ENCODE peak calls at places on chromosome 9, in six cellular contexts. One of them, this sample, is unnamed. For H3K36me3, the result is how much of the 10 kb centered on the place peaks cover.

GRCh38 chr9:86413966-86414880 is 60.0 kb upstream of the TUT7 start:
- DNase-seq in cardiac muscle cell: peak
- DNase-seq in mammary epithelial cell: no peak
- DNase-seq in upper lobe of right lung: no peak
- DNase-seq in breast epithelium: no peak
- DNase-seq in iPS DF 6.9: no peak
- DNase-seq in this sample: no peak

GRCh38 chr9:69759478-69760277 is at the start of gene PTAR1:
- DNase-seq in cardiac muscle cell: peak
- DNase-seq in mammary epithelial cell: peak
- DNase-seq in upper lobe of right lung: peak
- DNase-seq in breast epithelium: peak
- DNase-seq in iPS DF 6.9: peak
- DNase-seq in this sample: peak

GRCh38 chr9:99300603-99301002 is 78.5 kb downstream of the SEC61B start:
- DNase-seq in cardiac muscle cell: no peak
- DNase-seq in mammary epithelial cell: no peak
- DNase-seq in upper lobe of right lung: no peak
- DNase-seq in breast epithelium: no peak
- DNase-seq in iPS DF 6.9: no peak
- DNase-seq in this sample: no peak

GRCh38 chr9:96293481-96293880 is 8.5 kb downstream of the HSD17B3 start:
- DNase-seq in cardiac muscle cell: no peak
- DNase-seq in mammary epithelial cell: peak
- DNase-seq in upper lobe of right lung: no peak
- DNase-seq in breast epithelium: no peak
- DNase-seq in iPS DF 6.9: no peak
- DNase-seq in this sample: no peak

GRCh38 chr9:100602302-100602930 is 24.5 kb downstream of the CAVIN4 start:
- DNase-seq in cardiac muscle cell: peak
- DNase-seq in mammary epithelial cell: peak
- DNase-seq in upper lobe of right lung: no peak
- DNase-seq in breast epithelium: no peak
- DNase-seq in iPS DF 6.9: peak
- DNase-seq in this sample: no peak

GRCh38 chr9:132752877-132753592 is 82.8 kb downstream of the GTF3C4 start:
- DNase-seq in cardiac muscle cell: no peak
- DNase-seq in mammary epithelial cell: no peak
- DNase-seq in upper lobe of right lung: peak
- DNase-seq in breast epithelium: no peak
- DNase-seq in iPS DF 6.9: no peak
- DNase-seq in this sample: no peak

GRCh38 chr9:126678989-126679388 is 65.3 kb downstream of the LMX1B start:
- DNase-seq in cardiac muscle cell: no peak
- DNase-seq in mammary epithelial cell: no peak
- DNase-seq in upper lobe of right lung: no peak
- DNase-seq in breast epithelium: no peak
- DNase-seq in iPS DF 6.9: no peak
- DNase-seq in this sample: no peak

GRCh38 chr9:30673132-30673531 is 1711.3 kb upstream of the ACO1 start:
- DNase-seq in cardiac muscle cell: no peak
- DNase-seq in mammary epithelial cell: peak
- DNase-seq in upper lobe of right lung: no peak
- DNase-seq in breast epithelium: no peak
- DNase-seq in iPS DF 6.9: no peak
- DNase-seq in this sample: no peak

GRCh38 chr9:100309992-100310391 is 42.8 kb downstream of the TEX10 start:
- DNase-seq in cardiac muscle cell: no peak
- DNase-seq in mammary epithelial cell: no peak
- DNase-seq in upper lobe of right lung: no peak
- DNase-seq in breast epithelium: no peak
- DNase-seq in iPS DF 6.9: no peak
- DNase-seq in this sample: peak

GRCh38 chr9:134738869-134739659 is 97.5 kb downstream of the COL5A1 start:
- DNase-seq in cardiac muscle cell: peak
- DNase-seq in mammary epithelial cell: peak
- DNase-seq in upper lobe of right lung: peak
- DNase-seq in breast epithelium: peak
- DNase-seq in iPS DF 6.9: peak
- DNase-seq in this sample: no peak

GRCh38 chr9:87831159-87831558 is 51.5 kb upstream of the SPATA31E1 start:
- DNase-seq in cardiac muscle cell: no peak
- DNase-seq in mammary epithelial cell: no peak
- DNase-seq in upper lobe of right lung: no peak
- DNase-seq in breast epithelium: no peak
- DNase-seq in iPS DF 6.9: no peak
- DNase-seq in this sample: no peak

GRCh38 chr9:14238044-14238443 is 75.9 kb downstream of the NFIB start:
- DNase-seq in cardiac muscle cell: peak
- DNase-seq in mammary epithelial cell: peak
- DNase-seq in upper lobe of right lung: no peak
- DNase-seq in breast epithelium: no peak
- DNase-seq in iPS DF 6.9: no peak
- DNase-seq in this sample: no peak

GRCh38 chr9:27124151-27124550 is 15.1 kb downstream of the TEK start:
- DNase-seq in cardiac muscle cell: no peak
- DNase-seq in mammary epithelial cell: no peak
- DNase-seq in upper lobe of right lung: no peak
- DNase-seq in breast epithelium: no peak
- DNase-seq in iPS DF 6.9: no peak
- DNase-seq in this sample: no peak

GRCh38 chr9:81557957-81558791 is 131.2 kb downstream of the TLE1 start:
- DNase-seq in cardiac muscle cell: no peak
- DNase-seq in mammary epithelial cell: peak
- DNase-seq in upper lobe of right lung: no peak
- DNase-seq in breast epithelium: no peak
- DNase-seq in iPS DF 6.9: no peak
- DNase-seq in this sample: peak

GRCh38 chr9:89956331-89956730 is 351.5 kb downstream of the GADD45G start:
- DNase-seq in cardiac muscle cell: no peak
- DNase-seq in mammary epithelial cell: no peak
- DNase-seq in upper lobe of right lung: no peak
- DNase-seq in breast epithelium: no peak
- DNase-seq in iPS DF 6.9: no peak
- DNase-seq in this sample: no peak

GRCh38 chr9:34010979-34011378 is 37.7 kb downstream of the UBAP2 start:
- DNase-seq in cardiac muscle cell: peak
- DNase-seq in mammary epithelial cell: peak
- DNase-seq in upper lobe of right lung: no peak
- DNase-seq in breast epithelium: no peak
- DNase-seq in iPS DF 6.9: no peak
- DNase-seq in this sample: no peak

GRCh38 chr9:133870598-133871595 is 121.2 kb downstream of the VAV2 start:
- DNase-seq in cardiac muscle cell: no peak
- DNase-seq in mammary epithelial cell: no peak
- DNase-seq in upper lobe of right lung: no peak
- DNase-seq in breast epithelium: no peak
- DNase-seq in iPS DF 6.9: no peak
- DNase-seq in this sample: no peak

DNA sequence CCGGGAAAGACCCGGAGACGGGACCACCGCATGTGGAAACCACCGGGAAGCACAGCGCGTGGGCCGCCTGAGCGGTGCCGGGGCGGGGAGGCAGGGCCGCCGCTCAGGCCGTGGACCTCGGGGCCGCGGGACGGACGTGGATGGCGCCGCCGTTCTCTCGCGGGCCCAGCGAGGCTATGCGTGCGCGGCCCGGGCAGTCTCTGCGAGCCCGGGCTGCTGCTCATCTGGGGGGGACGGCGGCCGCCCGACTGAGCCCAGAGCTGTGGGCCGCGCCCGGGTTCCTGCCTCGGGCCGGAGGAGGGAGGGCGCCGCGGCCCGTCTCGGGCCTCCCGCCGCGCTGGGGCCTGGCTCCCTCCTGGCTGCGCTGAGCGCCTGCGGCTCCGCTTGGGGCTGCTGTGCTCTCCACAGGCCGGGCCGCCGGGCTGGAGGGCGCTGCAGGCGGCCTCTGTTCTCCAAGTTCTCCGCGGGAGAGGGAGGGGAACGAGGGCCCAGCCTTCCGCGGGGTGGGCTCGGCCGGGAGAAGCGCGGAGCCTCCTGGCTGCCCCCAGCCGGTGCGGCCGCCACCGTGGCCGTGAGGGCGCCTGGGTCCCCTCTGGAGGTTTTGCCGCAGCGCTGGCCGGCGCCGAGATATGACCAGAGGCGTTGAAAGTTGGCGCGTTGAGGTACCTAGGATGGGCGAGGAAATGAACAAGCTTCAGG is 13.7 kb downstream of the RABL6 start:
- DNase-seq in cardiac muscle cell: peak
- DNase-seq in mammary epithelial cell: no peak
- DNase-seq in upper lobe of right lung: no peak
- DNase-seq in breast epithelium: no peak
- DNase-seq in iPS DF 6.9: no peak
- DNase-seq in this sample: no peak
- H3K4me3 ChIP-seq in cardiac muscle cell: peak
- H3K4me3 ChIP-seq in mammary epithelial cell: no peak
- H3K4me3 ChIP-seq in upper lobe of right lung: peak
- H3K4me3 ChIP-seq in breast epithelium: peak
- H3K4me3 ChIP-seq in iPS DF 6.9: peak
- H3K4me3 ChIP-seq in this sample: no peak

DNA sequence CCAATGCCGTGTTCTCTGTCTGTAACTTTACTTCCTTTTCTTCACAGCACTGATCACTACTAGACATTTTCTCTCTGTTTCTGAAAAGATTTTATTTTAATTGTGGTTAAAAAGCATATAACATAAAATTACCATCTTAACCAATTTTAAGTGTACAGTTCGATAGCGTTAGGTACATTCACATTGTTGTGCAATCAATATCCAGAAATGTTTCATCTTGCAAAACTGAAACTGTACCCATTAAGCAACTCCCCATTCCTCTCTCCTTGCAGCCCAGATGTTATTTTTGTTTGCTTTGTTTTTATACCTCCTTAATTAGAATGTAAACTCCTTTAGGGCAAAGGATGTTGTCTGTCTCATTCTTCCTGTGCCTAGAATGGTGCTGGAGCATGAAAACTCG is 47.5 kb downstream of the COL27A1 start:
- DNase-seq in cardiac muscle cell: no peak
- DNase-seq in mammary epithelial cell: peak
- DNase-seq in upper lobe of right lung: no peak
- DNase-seq in breast epithelium: no peak
- DNase-seq in iPS DF 6.9: no peak
- DNase-seq in this sample: no peak
- H3K36me3 ChIP-seq in cardiac muscle cell: under half
- H3K36me3 ChIP-seq in mammary epithelial cell: under half
- H3K36me3 ChIP-seq in upper lobe of right lung: under half
- H3K36me3 ChIP-seq in breast epithelium: under half
- H3K36me3 ChIP-seq in iPS DF 6.9: under half
- H3K36me3 ChIP-seq in this sample: under half

DNA sequence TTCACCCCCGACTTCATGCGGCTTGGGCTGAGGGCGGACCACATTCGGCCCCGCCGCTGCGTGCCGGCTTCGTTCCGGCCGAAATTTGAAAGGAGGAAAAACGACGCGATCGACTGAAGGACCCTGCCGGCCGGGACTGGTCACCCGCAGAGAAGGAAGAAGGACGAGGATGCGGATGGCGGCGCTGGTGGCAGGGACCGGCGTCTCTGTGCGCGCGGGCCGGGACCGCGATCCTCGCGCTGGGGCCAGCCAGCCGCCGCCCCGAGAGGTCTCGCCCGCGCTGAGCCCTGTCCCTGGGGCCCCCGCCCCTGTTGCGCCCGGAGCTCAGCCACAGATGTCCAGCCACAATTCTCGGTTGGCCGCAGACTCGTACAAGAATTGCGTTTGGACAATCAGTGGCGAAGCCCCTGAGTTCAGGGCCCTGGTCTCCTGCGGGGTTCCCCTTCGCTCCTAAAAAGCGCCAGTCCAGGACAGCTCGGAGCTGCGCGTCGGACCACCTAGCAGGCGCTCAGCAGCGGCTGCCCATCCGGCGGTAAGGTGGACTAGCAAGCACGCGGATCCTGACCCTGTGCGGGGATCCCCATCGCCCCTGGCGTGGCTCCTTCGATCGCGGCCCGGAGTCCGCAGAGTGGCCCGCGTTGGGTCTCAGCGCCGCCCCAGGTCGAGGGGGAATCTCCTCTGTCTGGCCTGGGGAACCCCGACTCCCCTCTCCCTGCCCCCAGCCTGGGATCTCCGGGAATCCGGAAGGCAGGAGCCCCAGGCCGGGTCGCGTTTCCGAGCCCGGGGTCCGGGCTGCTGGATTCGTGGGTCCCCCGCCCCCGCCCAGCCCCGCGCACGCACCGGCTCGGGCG is 21.4 kb downstream of the URM1 start:
- DNase-seq in cardiac muscle cell: peak
- DNase-seq in mammary epithelial cell: no peak
- DNase-seq in upper lobe of right lung: no peak
- DNase-seq in breast epithelium: no peak
- DNase-seq in iPS DF 6.9: no peak
- DNase-seq in this sample: no peak
- H3K4me3 ChIP-seq in cardiac muscle cell: peak
- H3K4me3 ChIP-seq in mammary epithelial cell: no peak
- H3K4me3 ChIP-seq in upper lobe of right lung: no peak
- H3K4me3 ChIP-seq in breast epithelium: no peak
- H3K4me3 ChIP-seq in iPS DF 6.9: peak
- H3K4me3 ChIP-seq in this sample: no peak

DNA sequence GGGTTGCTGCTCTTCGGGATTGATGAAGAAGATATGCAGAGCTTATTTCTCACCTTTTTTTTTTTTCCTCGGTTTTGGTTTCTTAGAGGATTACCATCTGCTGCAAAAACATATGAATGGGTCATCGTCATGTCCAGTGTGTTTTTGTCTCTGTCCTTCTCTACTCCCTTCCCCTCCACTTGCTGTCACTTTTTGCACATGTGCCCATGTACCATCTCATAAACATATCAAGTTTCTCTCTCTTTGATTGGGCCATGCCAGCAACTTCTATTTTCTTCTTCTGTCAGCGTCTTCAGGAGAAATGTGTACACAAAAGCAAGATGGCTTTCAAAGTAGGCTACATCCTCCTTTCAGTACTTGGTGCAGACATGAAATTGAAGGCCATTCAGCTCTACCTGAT is 57.1 kb downstream of the ZNF462 start:
- DNase-seq in cardiac muscle cell: no peak
- DNase-seq in mammary epithelial cell: no peak
- DNase-seq in upper lobe of right lung: no peak
- DNase-seq in breast epithelium: no peak
- DNase-seq in iPS DF 6.9: no peak
- DNase-seq in this sample: no peak
- H3K36me3 ChIP-seq in cardiac muscle cell: under half
- H3K36me3 ChIP-seq in mammary epithelial cell: under half
- H3K36me3 ChIP-seq in upper lobe of right lung: under half
- H3K36me3 ChIP-seq in breast epithelium: under half
- H3K36me3 ChIP-seq in iPS DF 6.9: under half
- H3K36me3 ChIP-seq in this sample: under half

DNA sequence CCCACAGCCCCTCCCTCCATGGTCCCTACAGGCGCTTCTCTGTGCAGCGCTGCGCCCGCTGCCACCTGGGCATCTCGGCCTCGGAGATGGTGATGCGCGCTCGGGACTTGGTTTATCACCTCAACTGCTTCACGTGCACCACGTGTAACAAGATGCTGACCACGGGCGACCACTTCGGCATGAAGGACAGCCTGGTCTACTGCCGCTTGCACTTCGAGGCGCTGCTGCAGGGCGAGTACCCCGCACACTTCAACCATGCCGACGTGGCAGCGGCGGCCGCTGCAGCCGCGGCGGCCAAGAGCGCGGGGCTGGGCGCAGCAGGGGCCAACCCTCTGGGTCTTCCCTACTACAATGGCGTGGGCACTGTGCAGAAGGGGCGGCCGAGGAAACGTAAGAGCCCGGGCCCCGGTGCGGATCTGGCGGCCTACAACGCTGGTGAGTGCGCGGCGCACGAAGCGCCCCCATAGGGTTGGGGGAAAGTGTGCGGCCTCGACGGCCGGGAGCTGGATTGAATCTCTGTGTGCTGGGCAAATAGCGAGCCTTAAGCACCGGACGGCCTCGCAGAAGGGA is 3.6 kb downstream of the LHX2 start:
- DNase-seq in cardiac muscle cell: no peak
- DNase-seq in mammary epithelial cell: no peak
- DNase-seq in upper lobe of right lung: peak
- DNase-seq in breast epithelium: no peak
- DNase-seq in iPS DF 6.9: no peak
- DNase-seq in this sample: no peak
- H3K4me3 ChIP-seq in cardiac muscle cell: no peak
- H3K4me3 ChIP-seq in mammary epithelial cell: no peak
- H3K4me3 ChIP-seq in upper lobe of right lung: no peak
- H3K4me3 ChIP-seq in breast epithelium: no peak
- H3K4me3 ChIP-seq in iPS DF 6.9: no peak
- H3K4me3 ChIP-seq in this sample: no peak

This sample was measured in BJ.